ENCODE peak calls at places on chromosomes 2 and 18, in six cellular contexts. D is GM19239; O is hippocampal formation; M is SK-MEL-5; G is nephron progenitor cell; Q is activated CD4-positive, alpha-beta T cell treated with anti-CD3 and anti-CD28 coated beads, Interleukin-2, amount 50 U/mL, for 48 hours. T is an unnamed sample.

GRCh38 chr18:27668126-27668525 is 483.0 kb upstream of the CHST9 start:
- DNase-seq in M (no peak), Q (no peak), O (no peak), D (no peak), G (no peak), T (no peak)

GRCh38 chr2:124316875-124317605 is 292.0 kb downstream of the CNTNAP5 start:
- DNase-seq in O (no peak), M (no peak), Q (no peak), G (no peak), D (no peak), T (no peak)

GRCh38 chr2:239141021-239141760 is 259.6 kb downstream of the HDAC4 start:
- DNase-seq in O (no peak), Q (no peak), G (no peak), D (no peak), M (no peak), T (no peak)

GRCh38 chr2:60553496-60553991 is at the start of gene BCL11A:
- DNase-seq in O (no peak), D (no peak), G (peak), M (peak), Q (no peak), T (peak)

GRCh38 chr2:9473985-9474360 is 378 bp upstream of the IAH1 start:
- DNase-seq in Q (peak), D (peak), G (peak), O (peak), M (no peak), T (peak)

GRCh38 chr2:88658890-88659881 is 31.9 kb upstream of the EIF2AK3 start:
- DNase-seq in Q (no peak), D (no peak), O (no peak), G (no peak), M (peak), T (peak)

GRCh38 chr18:48365965-48366364 is 43.2 kb downstream of the ZBTB7C start:
- DNase-seq in O (no peak), Q (no peak), G (no peak), D (no peak), M (no peak), T (no peak)

GRCh38 chr2:237254911-237255578 is 158.9 kb downstream of the COL6A3 start:
- DNase-seq in G (no peak), M (no peak), D (no peak), Q (no peak), O (no peak), T (no peak)

GRCh38 chr2:44799754-44800153 is 141.7 kb upstream of the SIX3 start:
- DNase-seq in G (no peak), O (no peak), Q (no peak), D (no peak), M (no peak), T (no peak)

GRCh38 chr2:159153463-159153862 is 133.0 kb downstream of the WDSUB1 start:
- DNase-seq in O (no peak), M (no peak), G (no peak), Q (no peak), D (no peak), T (no peak)

GRCh38 chr18:45760443-45761036 is 36.6 kb downstream of the SLC14A1 start:
- DNase-seq in M (no peak), G (peak), O (no peak), D (no peak), Q (no peak), T (no peak)

GRCh38 chr18:49849331-49850217 is 36.2 kb upstream of the ACAA2 start:
- DNase-seq in O (no peak), Q (no peak), M (peak), D (no peak), G (peak), T (peak)

GRCh38 chr2:160085662-160086061 is 23.2 kb upstream of the PLA2R1 start:
- DNase-seq in D (no peak), Q (no peak), M (no peak), O (no peak), G (no peak), T (no peak)

GRCh38 chr2:24993797-24994196 is 22.0 kb upstream of the DNAJC27 start:
- DNase-seq in Q (no peak), G (no peak), M (no peak), O (no peak), D (no peak), T (no peak)

GRCh38 chr2:160967523-160967922 is 192.7 kb upstream of the TANK start:
- DNase-seq in Q (no peak), M (no peak), D (no peak), O (no peak), G (no peak), T (no peak)

GRCh38 chr2:110773470-110773921 is 41.1 kb downstream of the ACOXL start:
- DNase-seq in G (no peak), Q (no peak), D (no peak), M (no peak), O (no peak), T (no peak)

GRCh38 chr2:150700731-150701130 is 213.3 kb upstream of the RND3 start:
- DNase-seq in G (no peak), D (no peak), Q (no peak), O (no peak), M (no peak), T (peak)

GRCh38 chr2:119264781-119265692 is 41.4 kb downstream of the STEAP3 start:
- DNase-seq in D (peak), M (peak), G (peak), Q (peak), O (no peak), T (peak)

GRCh38 chr2:120576509-120577474 is 158.9 kb upstream of the GLI2 start:
- DNase-seq in D (no peak), G (no peak), Q (no peak), O (no peak), M (peak), T (peak)

GRCh38 chr2:161796192-161796591 is 172.0 kb downstream of the SLC4A10 start:
- DNase-seq in D (no peak), Q (no peak), O (no peak), M (peak), G (no peak), T (peak)

GRCh38 chr18:43855376-43855775 is 578.1 kb upstream of the SYT4 start:
- DNase-seq in D (no peak), M (no peak), G (no peak), O (no peak), Q (no peak), T (no peak)

GRCh38 chr2:120227111-120227991 is 4.2 kb upstream of the TMEM185B start:
- DNase-seq in D (no peak), O (no peak), G (no peak), M (no peak), Q (peak), T (no peak)

GRCh38 chr2:11490194-11490593 is 24.2 kb upstream of the E2F6 start:
- DNase-seq in O (no peak), G (no peak), D (no peak), M (no peak), Q (no peak), T (no peak)